ENCODE peak calls at places on chromosomes 12 and 14, in ten cellular contexts. K is cardiac fibroblast, N is fibroblast of pulmonary artery, L is IMR-90, T is upper lobe of left lung, P is thoracic aorta, U is bronchial epithelial cell, Q is mammary epithelial cell, W is ovary, A is suprapubic skin. R is an unnamed sample.

GRCh38 chr12:79982371-79983062 is 47.6 kb upstream of the PPP1R12A start:
- DNase-seq in K (no peak), Q (no peak), T (no peak), P (no peak), A (no peak), U (no peak), L (no peak), N (no peak), W (no peak), R (no peak)

GRCh38 chr12:108757842-108758241 is 26.5 kb upstream of the CORO1C start:
- DNase-seq in T (no peak), A (no peak), K (no peak), W (no peak), Q (peak; percentile 61), P (no peak), L (no peak), N (no peak), U (peak; percentile 92), R (no peak)

GRCh38 chr12:131850856-131851559 is 22.8 kb downstream of the MMP17 start:
- DNase-seq in L (no peak), T (peak; percentile 79), P (no peak), Q (no peak), U (no peak), A (no peak), K (peak; percentile 28), N (no peak), W (no peak), R (peak; percentile 46)

GRCh38 chr12:90954921-90955320 is at the start of gene CCER1:
- DNase-seq in W (no peak), L (no peak), N (no peak), K (no peak), Q (no peak), T (peak; percentile 69), P (no peak), A (no peak), U (no peak), R (no peak)

GRCh38 chr14:78863143-78863542 is 693.0 kb downstream of the NRXN3 start:
- DNase-seq in W (no peak), Q (peak; percentile 25), K (peak; percentile 38), T (no peak), A (no peak), N (peak; percentile 48), L (peak; percentile 43), P (no peak), U (peak; percentile 36), R (peak; percentile 49)

GRCh38 chr12:51636581-51636980 is 45.5 kb downstream of the SCN8A start:
- DNase-seq in P (no peak), K (peak; percentile 58), L (peak; percentile 39), U (peak; percentile 80), T (no peak), Q (peak; percentile 69), N (peak; percentile 41), A (no peak), W (no peak), R (no peak)

GRCh38 chr12:73321776-73322175 is 1049.6 kb downstream of the TRHDE start:
- DNase-seq in L (no peak), N (no peak), K (no peak), W (no peak), Q (no peak), A (peak; percentile 69), U (no peak), P (no peak), T (no peak), R (no peak)

GRCh38 chr12:127063339-127064090 is 1203.5 kb upstream of the TMEM132C start:
- DNase-seq in U (no peak), W (no peak), Q (no peak), A (no peak), N (no peak), L (no peak), T (no peak), P (no peak), K (no peak), R (no peak)

GRCh38 chr12:15152864-15153263 is 68.4 kb downstream of the RERG start:
- DNase-seq in N (peak; percentile 60), P (no peak), W (no peak), U (peak; percentile 95), T (no peak), K (peak; percentile 70), Q (peak; percentile 34), L (peak; percentile 30), A (no peak), R (peak; percentile 89)

GRCh38 chr12:96445743-96446655 is 43.4 kb upstream of the CFAP54 start:
- DNase-seq in U (peak; percentile 99), A (no peak), W (no peak), Q (peak; percentile 98), L (peak; percentile 99), K (peak; percentile 99), P (no peak), T (no peak), N (peak; percentile 100), R (peak; percentile 96)

GRCh38 chr14:90726656-90727055 is 89.6 kb downstream of the TTC7B start:
- DNase-seq in W (no peak), L (peak; percentile 37), N (peak; percentile 36), T (no peak), A (peak; percentile 84), K (peak; percentile 58), U (peak; percentile 71), Q (peak; percentile 29), P (no peak), R (peak; percentile 88)

GRCh38 chr14:26828741-26829140 is 230.9 kb upstream of the NOVA1 start:
- DNase-seq in Q (no peak), K (no peak), N (no peak), L (no peak), W (no peak), U (no peak), A (no peak), P (no peak), T (no peak), R (no peak)

GRCh38 chr14:104512061-104512460 is 67.5 kb upstream of the C14orf180 start:
- DNase-seq in K (no peak), L (no peak), A (no peak), U (no peak), W (no peak), Q (no peak), T (peak; percentile 54), N (no peak), P (no peak), R (no peak)

GRCh38 chr12:95151406-95151805 is 65.9 kb downstream of the FGD6 start:
- DNase-seq in K (no peak), A (no peak), T (no peak), P (no peak), Q (peak; percentile 54), W (no peak), U (peak; percentile 59), L (no peak), N (no peak), R (no peak)

GRCh38 chr12:32755051-32755653 is 545 bp downstream of the YARS2 start:
- DNase-seq in N (peak; percentile 72), T (peak; percentile 91), L (peak; percentile 88), P (no peak), Q (peak; percentile 96), K (peak; percentile 92), U (peak; percentile 95), A (peak; percentile 82), W (peak; percentile 69), R (peak; percentile 80)

GRCh38 chr12:124864326-124864752 is 675 bp upstream of the SCARB1 start:
- DNase-seq in U (no peak), Q (no peak), L (no peak), A (no peak), K (no peak), N (no peak), T (peak; percentile 76), W (peak; percentile 60), P (no peak), R (no peak)

GRCh38 chr12:124862768-124863408 is 776 bp downstream of the SCARB1 start:
- DNase-seq in P (no peak), A (no peak), T (no peak), Q (peak; percentile 37), W (no peak), U (peak; percentile 20), K (peak; percentile 27), N (peak; percentile 21), L (no peak), R (peak; percentile 65)

GRCh38 chr12:124861898-124862676 is 1.6 kb downstream of the SCARB1 start:
- DNase-seq in T (no peak), U (no peak), Q (no peak), W (no peak), L (no peak), N (no peak), P (no peak), A (no peak), K (no peak), R (no peak)

GRCh38 chr12:124863409-124864325 is at the start of gene SCARB1:
- DNase-seq in N (peak; percentile 78), K (peak; percentile 75), L (peak; percentile 64), W (peak; percentile 94), A (peak; percentile 89), Q (peak; percentile 72), T (peak; percentile 96), P (peak; percentile 17), U (peak; percentile 38), R (peak; percentile 82)

DNA sequence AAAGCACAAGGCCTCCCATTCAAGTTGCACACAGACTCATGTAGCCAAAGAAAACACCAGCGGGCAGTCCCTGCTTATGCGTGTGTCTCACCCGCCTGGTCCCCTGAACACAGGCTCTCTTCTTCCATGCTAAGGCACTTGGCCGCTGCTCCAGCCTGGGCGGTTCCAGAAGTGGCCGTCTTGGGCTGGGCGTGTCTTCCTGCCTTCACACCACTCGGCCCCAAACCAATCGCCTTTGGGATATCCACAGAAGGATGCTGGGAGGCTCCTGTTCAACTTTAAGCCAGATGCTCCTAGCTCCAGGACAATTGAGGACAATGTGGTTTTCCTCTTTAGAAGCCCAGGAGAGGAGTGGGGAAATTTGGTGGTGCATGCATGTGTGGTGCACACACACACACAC is 2.2 kb downstream of the SCARB1 start:
- DNase-seq in Q (peak; percentile 72), P (peak; percentile 20), K (peak; percentile 87), A (no peak), U (peak; percentile 29), N (peak; percentile 75), W (peak; percentile 84), T (no peak), L (no peak), R (peak; percentile 81)
- H3K4me3 ChIP-seq in Q (no peak overlapping the region), P (no peak overlapping the region), K (no peak overlapping the region), A (no peak overlapping the region), U (no peak overlapping the region), N (no peak overlapping the region), W (no peak overlapping the region), T (no peak overlapping the region), L (no peak overlapping the region), R (peak overlapping the region; percentile 2)

GRCh38 chr12:100391856-100392255 is 35.0 kb downstream of the SLC17A8 start:
- DNase-seq in A (no peak), W (no peak), N (no peak), P (no peak), T (no peak), L (no peak), U (no peak), K (peak; percentile 12), Q (no peak), R (peak; percentile 61)
- TF ChIP-seq CTCF in A (no peak), W (no peak), N (peak; percentile 7), P (no peak), T (no peak), L (no peak), U (peak; percentile 1), K (peak; percentile 1), Q (peak; percentile 42), R (peak; percentile 68)

GRCh38 chr12:4118017-4118510 is 155.5 kb upstream of the CCND2 start:
- DNase-seq in K (peak; percentile 42), W (peak; percentile 37), Q (peak; percentile 45), U (peak; percentile 23), L (peak; percentile 64), T (no peak), P (no peak), N (peak; percentile 49), A (no peak), R (peak; percentile 64)
- H3K4me3 ChIP-seq in K (no peak overlapping the region), W (no peak overlapping the region), Q (no peak overlapping the region), U (no peak overlapping the region), L (no peak overlapping the region), T (no peak overlapping the region), P (no peak overlapping the region), N (no peak overlapping the region), A (no peak overlapping the region), R (no peak overlapping the region)

GRCh38 chr12:13024151-13024946 is 19.8 kb upstream of the FAM234B start:
- DNase-seq in W (no peak), A (no peak), Q (no peak), P (no peak), U (peak; percentile 40), K (peak; percentile 79), T (no peak), L (peak; percentile 82), N (peak; percentile 86), R (peak; percentile 75)
- TF ChIP-seq CTCF in W (no peak), A (no peak), Q (no peak), P (peak; percentile 49), U (no peak), K (peak; percentile 47), T (peak; percentile 10), L (peak; percentile 80), N (peak; percentile 78), R (peak; percentile 64)